ENCODE peak calls at places on chromosomes 13 and 19, in six cellular contexts. One of them, this sample, is unnamed.

GRCh38 chr19:41708481-41708880 is at the start of gene CEACAM5:
- DNase-seq in esophagus muscularis mucosa: no peak
- DNase-seq in stomach: no peak
- DNase-seq in transverse colon: peak; percentile 91
- DNase-seq in GM12878: no peak
- DNase-seq in sigmoid colon: no peak
- DNase-seq in this sample: no peak

GRCh38 chr13:99307648-99308339 is 595 bp upstream of the GPR183 start:
- DNase-seq in esophagus muscularis mucosa: no peak
- DNase-seq in stomach: no peak
- DNase-seq in transverse colon: peak; percentile 41
- DNase-seq in sigmoid colon: no peak
- DNase-seq in GM12878: no peak
- DNase-seq in this sample: peak; percentile 85

GRCh38 chr19:37172368-37173366 is at the start of gene ZNF585A:
- DNase-seq in stomach: peak; percentile 93
- DNase-seq in sigmoid colon: peak; percentile 95
- DNase-seq in GM12878: peak; percentile 92
- DNase-seq in esophagus muscularis mucosa: peak; percentile 97
- DNase-seq in transverse colon: peak; percentile 92
- DNase-seq in this sample: peak; percentile 59

GRCh38 chr13:46126552-46127171 is 21.8 kb upstream of the CPB2 start:
- DNase-seq in GM12878: no peak
- DNase-seq in transverse colon: peak; percentile 45
- DNase-seq in sigmoid colon: no peak
- DNase-seq in stomach: peak; percentile 78
- DNase-seq in esophagus muscularis mucosa: no peak
- DNase-seq in this sample: no peak

GRCh38 chr19:32358311-32358710 is 12.9 kb downstream of the ZNF507 start:
- DNase-seq in stomach: no peak
- DNase-seq in transverse colon: no peak
- DNase-seq in esophagus muscularis mucosa: no peak
- DNase-seq in sigmoid colon: no peak
- DNase-seq in GM12878: no peak
- DNase-seq in this sample: no peak

GRCh38 chr13:93305886-93306285 is 79.3 kb downstream of the GPC6 start:
- DNase-seq in sigmoid colon: no peak
- DNase-seq in GM12878: no peak
- DNase-seq in stomach: no peak
- DNase-seq in transverse colon: no peak
- DNase-seq in esophagus muscularis mucosa: no peak
- DNase-seq in this sample: no peak

GRCh38 chr13:38394777-38395504 is 45.3 kb downstream of the UFM1 start:
- DNase-seq in stomach: no peak
- DNase-seq in esophagus muscularis mucosa: no peak
- DNase-seq in transverse colon: no peak
- DNase-seq in sigmoid colon: no peak
- DNase-seq in GM12878: no peak
- DNase-seq in this sample: no peak

GRCh38 chr19:39193785-39194184 is 3.0 kb upstream of the NCCRP1 start:
- DNase-seq in GM12878: no peak
- DNase-seq in transverse colon: no peak
- DNase-seq in sigmoid colon: no peak
- DNase-seq in stomach: peak; percentile 61
- DNase-seq in esophagus muscularis mucosa: no peak
- DNase-seq in this sample: no peak

GRCh38 chr19:12778020-12778904 is 2.9 kb upstream of the HOOK2 start:
- DNase-seq in transverse colon: peak; percentile 78
- DNase-seq in stomach: peak; percentile 79
- DNase-seq in GM12878: no peak
- DNase-seq in sigmoid colon: peak; percentile 92
- DNase-seq in esophagus muscularis mucosa: no peak
- DNase-seq in this sample: peak; percentile 86

GRCh38 chr13:23794267-23795161 is 94.7 kb downstream of the MIPEP start:
- DNase-seq in GM12878: peak; percentile 72
- DNase-seq in transverse colon: no peak
- DNase-seq in stomach: no peak
- DNase-seq in sigmoid colon: no peak
- DNase-seq in esophagus muscularis mucosa: no peak
- DNase-seq in this sample: no peak

GRCh38 chr13:50127726-50128291 is 112.6 kb downstream of the KCNRG start:
- DNase-seq in esophagus muscularis mucosa: no peak
- DNase-seq in GM12878: no peak
- DNase-seq in stomach: no peak
- DNase-seq in transverse colon: no peak
- DNase-seq in sigmoid colon: no peak
- DNase-seq in this sample: peak; percentile 84

GRCh38 chr13:24512208-24513068 is at the start of gene PARP4:
- DNase-seq in GM12878: peak; percentile 34
- DNase-seq in esophagus muscularis mucosa: no peak
- DNase-seq in transverse colon: peak; percentile 88
- DNase-seq in stomach: peak; percentile 81
- DNase-seq in sigmoid colon: peak; percentile 86
- DNase-seq in this sample: peak; percentile 91

GRCh38 chr19:15126511-15126910 is 19.3 kb downstream of the SYDE1 start:
- DNase-seq in transverse colon: no peak
- DNase-seq in stomach: no peak
- DNase-seq in sigmoid colon: no peak
- DNase-seq in esophagus muscularis mucosa: no peak
- DNase-seq in GM12878: no peak
- DNase-seq in this sample: no peak

GRCh38 chr19:39631626-39632025 is 24.1 kb upstream of the LGALS16 start:
- DNase-seq in transverse colon: no peak
- DNase-seq in esophagus muscularis mucosa: no peak
- DNase-seq in stomach: no peak
- DNase-seq in GM12878: no peak
- DNase-seq in sigmoid colon: no peak
- DNase-seq in this sample: no peak

GRCh38 chr13:113990321-113990837 is 16.5 kb upstream of the C13orf46 start:
- DNase-seq in transverse colon: no peak
- DNase-seq in stomach: peak; percentile 4
- DNase-seq in sigmoid colon: peak; percentile 48
- DNase-seq in esophagus muscularis mucosa: no peak
- DNase-seq in GM12878: no peak
- DNase-seq in this sample: peak; percentile 44

GRCh38 chr13:54513254-54513653 is 1484.6 kb downstream of the OLFM4 start:
- DNase-seq in sigmoid colon: no peak
- DNase-seq in stomach: no peak
- DNase-seq in GM12878: no peak
- DNase-seq in transverse colon: no peak
- DNase-seq in esophagus muscularis mucosa: no peak
- DNase-seq in this sample: no peak

GRCh38 chr19:48489608-48490216 is 20.5 kb downstream of the CYTH2 start:
- DNase-seq in sigmoid colon: peak; percentile 85
- DNase-seq in transverse colon: peak; percentile 91
- DNase-seq in stomach: peak; percentile 87
- DNase-seq in esophagus muscularis mucosa: no peak
- DNase-seq in GM12878: no peak
- DNase-seq in this sample: peak; percentile 85

GRCh38 chr13:34951528-34951927 is 9.5 kb downstream of the NBEA start:
- DNase-seq in transverse colon: no peak
- DNase-seq in GM12878: no peak
- DNase-seq in esophagus muscularis mucosa: no peak
- DNase-seq in sigmoid colon: no peak
- DNase-seq in stomach: no peak
- DNase-seq in this sample: no peak

GRCh38 chr19:39307822-39308530 is 11.8 kb downstream of the IFNL1 start:
- DNase-seq in esophagus muscularis mucosa: no peak
- DNase-seq in stomach: no peak
- DNase-seq in GM12878: no peak
- DNase-seq in transverse colon: no peak
- DNase-seq in sigmoid colon: peak; percentile 43
- DNase-seq in this sample: no peak

GRCh38 chr13:77918391-77919261 is at the start of gene EDNRB:
- DNase-seq in stomach: peak; percentile 27
- DNase-seq in sigmoid colon: peak; percentile 71
- DNase-seq in esophagus muscularis mucosa: no peak
- DNase-seq in GM12878: no peak
- DNase-seq in transverse colon: peak; percentile 18
- DNase-seq in this sample: peak; percentile 83

GRCh38 chr13:68588623-68589022 is 1358.5 kb upstream of the PCDH9 start:
- DNase-seq in esophagus muscularis mucosa: no peak
- DNase-seq in sigmoid colon: no peak
- DNase-seq in stomach: no peak
- DNase-seq in transverse colon: no peak
- DNase-seq in GM12878: peak; percentile 5
- DNase-seq in this sample: no peak

GRCh38 chr13:20401958-20402856 is 123.5 kb downstream of the CRYL1 start:
- DNase-seq in transverse colon: no peak
- DNase-seq in sigmoid colon: peak; percentile 40
- DNase-seq in stomach: peak; percentile 15
- DNase-seq in GM12878: no peak
- DNase-seq in esophagus muscularis mucosa: no peak
- DNase-seq in this sample: peak; percentile 18

GRCh38 chr19:11130824-11131455 is 24.6 kb downstream of the SPC24 start:
- DNase-seq in transverse colon: peak; percentile 90
- DNase-seq in stomach: peak; percentile 89
- DNase-seq in sigmoid colon: peak; percentile 94
- DNase-seq in esophagus muscularis mucosa: peak; percentile 96
- DNase-seq in GM12878: no peak
- DNase-seq in this sample: peak; percentile 74

GRCh38 chr19:40663712-40664692 is 26.4 kb downstream of the NUMBL start:
- DNase-seq in transverse colon: no peak
- DNase-seq in esophagus muscularis mucosa: no peak
- DNase-seq in stomach: no peak
- DNase-seq in sigmoid colon: peak; percentile 74
- DNase-seq in GM12878: no peak
- DNase-seq in this sample: no peak

GRCh38 chr13:113584870-113585671 is 518 bp downstream of the TFDP1 start:
- DNase-seq in transverse colon: peak; percentile 17
- DNase-seq in sigmoid colon: peak; percentile 48
- DNase-seq in esophagus muscularis mucosa: peak; percentile 72
- DNase-seq in stomach: peak; percentile 24
- DNase-seq in GM12878: no peak
- DNase-seq in this sample: no peak

GRCh38 chr19:1151917-1152601 is 22.0 kb downstream of the SBNO2 start:
- DNase-seq in transverse colon: no peak
- DNase-seq in esophagus muscularis mucosa: no peak
- DNase-seq in GM12878: no peak
- DNase-seq in sigmoid colon: no peak
- DNase-seq in stomach: no peak
- DNase-seq in this sample: peak; percentile 81
- TF ChIP-seq EP300 in transverse colon: no peak
- TF ChIP-seq EP300 in esophagus muscularis mucosa: peak; percentile 12
- TF ChIP-seq EP300 in GM12878: no peak
- TF ChIP-seq EP300 in sigmoid colon: no peak
- TF ChIP-seq EP300 in stomach: no peak
- TF ChIP-seq EP300 in this sample: no peak

DNA sequence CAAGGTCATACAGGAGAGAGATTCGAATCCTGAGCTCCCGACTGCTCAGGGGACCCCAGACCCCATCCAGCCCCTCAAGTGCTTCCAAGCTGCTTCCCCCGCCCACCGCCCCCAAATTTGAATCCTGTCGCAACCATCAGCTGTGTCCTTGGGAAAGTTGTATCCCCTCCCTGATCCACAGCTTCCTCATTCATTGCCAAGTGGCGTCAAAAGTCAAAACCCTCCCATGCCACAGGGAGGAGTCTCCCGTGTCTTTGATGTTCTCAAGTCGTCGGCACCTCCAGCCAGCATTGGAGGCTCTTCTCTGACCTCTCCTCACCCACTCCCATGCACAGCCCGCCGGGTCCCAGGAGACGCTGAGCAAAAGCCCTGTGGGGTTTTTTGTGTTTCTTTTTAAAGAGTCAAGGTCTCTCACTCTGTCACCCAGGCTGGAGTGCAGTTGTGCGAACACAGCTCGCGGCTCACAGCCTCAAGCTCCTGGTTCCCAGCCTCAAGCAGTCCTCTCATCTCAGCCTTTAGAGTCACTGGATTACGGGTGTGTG is 2.8 kb upstream of the IFI30 start:
- DNase-seq in transverse colon: peak; percentile 65
- DNase-seq in GM12878: peak; percentile 90
- DNase-seq in stomach: no peak
- DNase-seq in sigmoid colon: no peak
- DNase-seq in esophagus muscularis mucosa: no peak
- DNase-seq in this sample: peak; percentile 68
- TF ChIP-seq POLR2AphosphoS5 in transverse colon: peak; percentile 31
- TF ChIP-seq POLR2AphosphoS5 in GM12878: peak; percentile 49
- TF ChIP-seq POLR2AphosphoS5 in stomach: peak; percentile 20
- TF ChIP-seq POLR2AphosphoS5 in sigmoid colon: peak; percentile 51
- TF ChIP-seq POLR2AphosphoS5 in esophagus muscularis mucosa: peak; percentile 20
- TF ChIP-seq POLR2AphosphoS5 in this sample: no peak

GRCh38 chr19:2627319-2627829 is 75.1 kb downstream of the GNG7 start:
- DNase-seq in stomach: peak; percentile 87
- DNase-seq in GM12878: no peak
- DNase-seq in esophagus muscularis mucosa: peak; percentile 95
- DNase-seq in transverse colon: peak; percentile 69
- DNase-seq in sigmoid colon: peak; percentile 84
- DNase-seq in this sample: peak; percentile 83
- TF ChIP-seq EP300 in stomach: peak; percentile 71
- TF ChIP-seq EP300 in GM12878: no peak
- TF ChIP-seq EP300 in esophagus muscularis mucosa: peak; percentile 82
- TF ChIP-seq EP300 in transverse colon: peak; percentile 79
- TF ChIP-seq EP300 in sigmoid colon: no peak
- TF ChIP-seq EP300 in this sample: peak; percentile 64

DNA sequence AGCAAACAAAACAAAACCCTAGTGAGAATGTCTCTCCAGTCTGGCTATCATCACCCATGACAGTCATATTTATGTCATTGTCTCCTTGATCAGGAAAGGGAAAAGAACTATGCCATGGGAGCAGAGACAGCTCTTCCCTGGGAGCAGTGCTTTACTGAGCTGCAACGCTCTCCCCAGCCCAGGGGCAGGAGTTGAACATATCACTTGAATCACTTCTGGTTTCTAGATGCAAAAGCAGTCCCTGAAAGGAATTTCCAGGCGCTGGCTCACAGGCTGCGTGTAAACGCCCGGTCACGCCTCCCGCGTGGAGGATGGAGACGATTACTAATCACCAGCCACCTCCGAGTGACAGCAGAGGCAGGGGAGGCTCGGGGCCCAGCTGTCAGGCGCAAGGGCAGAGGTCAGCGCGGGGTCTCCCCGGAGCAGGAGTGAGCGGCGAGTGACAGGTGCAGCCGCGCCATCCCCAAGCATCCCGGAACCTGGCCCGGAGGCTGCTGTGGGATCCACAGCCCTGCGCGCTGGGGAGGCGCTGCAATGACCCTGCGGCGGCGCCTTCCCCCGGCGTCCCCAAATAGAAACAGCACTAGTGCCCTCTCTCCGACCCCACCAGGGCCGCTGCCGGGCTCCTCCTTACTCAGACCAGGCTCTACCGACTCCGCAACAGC is 23.5 kb upstream of the DCLK1 start:
- DNase-seq in esophagus muscularis mucosa: no peak
- DNase-seq in GM12878: no peak
- DNase-seq in transverse colon: no peak
- DNase-seq in sigmoid colon: no peak
- DNase-seq in stomach: no peak
- DNase-seq in this sample: peak; percentile 63
- TF ChIP-seq POLR2AphosphoS5 in esophagus muscularis mucosa: no peak
- TF ChIP-seq POLR2AphosphoS5 in GM12878: no peak
- TF ChIP-seq POLR2AphosphoS5 in transverse colon: no peak
- TF ChIP-seq POLR2AphosphoS5 in sigmoid colon: no peak
- TF ChIP-seq POLR2AphosphoS5 in stomach: no peak
- TF ChIP-seq POLR2AphosphoS5 in this sample: no peak

This sample was measured in upper lobe of left lung.